ENCODE peak calls at places on chromosomes 1 and 21, in four cellular contexts. R, D, M and O are unnamed samples.

GRCh38 chr1:167993720-167994119 is 56.8 kb upstream of the MPC2 start:
- DNase-seq in M (no peak), D (no peak), R (no peak), O (no peak)

GRCh38 chr1:181390350-181391080 is 92.8 kb upstream of the CACNA1E start:
- DNase-seq in R (no peak), M (no peak), D (no peak), O (no peak)

GRCh38 chr1:184222561-184223157 is 164.2 kb upstream of the C1orf21 start:
- DNase-seq in R (no peak), M (peak), D (peak), O (peak)

GRCh38 chr1:26188477-26188876 is 1.9 kb upstream of the CATSPER4 start:
- DNase-seq in D (no peak), R (no peak), M (no peak), O (no peak)

GRCh38 chr1:225555821-225556220 is 97.1 kb downstream of the ENAH start:
- DNase-seq in R (no peak), M (no peak), D (no peak), O (no peak)

GRCh38 chr1:184597652-184598357 is 156.9 kb downstream of the EDEM3 start:
- DNase-seq in R (no peak), M (no peak), D (no peak), O (peak)

GRCh38 chr1:177907000-177907399 is 62.9 kb downstream of the SEC16B start:
- DNase-seq in D (no peak), R (no peak), M (no peak), O (no peak)

GRCh38 chr1:116329524-116330341 is 43.3 kb upstream of the ATP1A1 start:
- DNase-seq in M (no peak), D (no peak), R (no peak), O (no peak)

GRCh38 chr1:41455479-41456271 is 28.8 kb downstream of the EDN2 start:
- DNase-seq in D (peak), R (no peak), M (no peak), O (peak)

GRCh38 chr1:19645544-19646252 is 1.6 kb downstream of the NBL1 start:
- DNase-seq in R (no peak), D (no peak), M (no peak), O (peak)

GRCh38 chr21:24375201-24375600 is 1232.1 kb downstream of the MRPL39 start:
- DNase-seq in D (no peak), M (no peak), R (no peak), O (no peak)

GRCh38 chr1:152622803-152623202 is at the start of gene LCE3A:
- DNase-seq in D (peak), R (no peak), M (no peak), O (no peak)

GRCh38 chr1:197195100-197195499 is 48.6 kb upstream of the ASPM start:
- DNase-seq in R (no peak), M (no peak), D (no peak), O (no peak)

GRCh38 chr1:103208844-103209243 is 100.5 kb upstream of the COL11A1 start:
- DNase-seq in M (no peak), R (no peak), D (no peak), O (no peak)

GRCh38 chr1:167683641-167684502 is 37.9 kb upstream of the MPZL1 start:
- DNase-seq in D (peak), R (no peak), M (no peak), O (peak)

GRCh38 chr1:17236779-17237601 is 11.9 kb upstream of the PADI3 start:
- DNase-seq in M (peak), R (peak), D (peak), O (peak)

GRCh38 chr1:244052011-244052727 is 1.1 kb downstream of the ZBTB18 start:
- DNase-seq in R (no peak), M (no peak), D (no peak), O (no peak)

GRCh38 chr21:41712201-41712600 is 54.7 kb downstream of the RIPK4 start:
- DNase-seq in D (no peak), R (no peak), M (no peak), O (no peak)

GRCh38 chr1:84253891-84254290 is 47.6 kb upstream of the SAMD13 start:
- DNase-seq in M (peak), D (peak), R (peak), O (peak)

GRCh38 chr21:31335957-31336738 is 7.9 kb downstream of the TIAM1 start:
- DNase-seq in R (peak), M (no peak), D (peak), O (no peak)

GRCh38 chr1:165828103-165828558 is 717 bp downstream of the UCK2 start:
- DNase-seq in R (no peak), D (no peak), M (no peak), O (peak)

GRCh38 chr1:207890136-207890738 is 20.7 kb downstream of the CD34 start:
- DNase-seq in M (no peak), D (peak), R (peak), O (no peak)

GRCh38 chr1:18182518-18183160 is 75.0 kb downstream of the IGSF21 start:
- DNase-seq in M (no peak), R (peak), D (peak), O (no peak)

GRCh38 chr1:42940851-42941639 is 17.6 kb downstream of the SLC2A1 start:
- DNase-seq in D (peak), R (peak), M (peak), O (peak)